ENCODE peak calls at places on chromosomes 6 and 20, in six cellular contexts. W is RWPE2, V is nephron progenitor cell, U is progenitor cell of endocrine pancreas, L is GM06990, Z is lower lobe of right lung. G is an unnamed sample.

GRCh38 chr20:16701296-16701695 is 28.5 kb upstream of the SNRPB2 start:
- DNase-seq in W (no peak), V (no peak), U (no peak), L (no peak), Z (no peak), G (peak)

GRCh38 chr6:104540743-104541142 is 319.0 kb downstream of the HACE1 start:
- DNase-seq in W (no peak), V (no peak), U (no peak), L (no peak), Z (no peak), G (peak)

GRCh38 chr6:33610779-33611421 is 10.2 kb upstream of the ITPR3 start:
- DNase-seq in W (no peak), V (peak), U (no peak), L (no peak), Z (no peak), G (peak)

GRCh38 chr6:80690611-80691090 is 584.2 kb downstream of the BCKDHB start:
- DNase-seq in W (no peak), V (no peak), U (no peak), L (no peak), Z (no peak), G (peak)

GRCh38 chr6:16585805-16586204 is 175.5 kb downstream of the ATXN1 start:
- DNase-seq in W (no peak), V (no peak), U (no peak), L (no peak), Z (no peak), G (peak)

GRCh38 chr20:36407196-36407733 is 101.1 kb downstream of the DLGAP4 start:
- DNase-seq in W (no peak), V (no peak), U (no peak), L (no peak), Z (no peak), G (peak)

GRCh38 chr20:41889871-41890224 is 271.7 kb upstream of the CHD6 start:
- DNase-seq in W (no peak), V (no peak), U (no peak), L (no peak), Z (no peak), G (no peak)

GRCh38 chr6:168131464-168132415 is 52.7 kb upstream of the FRMD1 start:
- DNase-seq in W (no peak), V (no peak), U (peak), L (no peak), Z (no peak), G (no peak)

GRCh38 chr6:119726086-119726485 is 376.5 kb upstream of the MAN1A1 start:
- DNase-seq in W (no peak), V (no peak), U (no peak), L (no peak), Z (no peak), G (no peak)

GRCh38 chr6:70957284-70957617 is 391 bp upstream of the B3GAT2 start:
- DNase-seq in W (no peak), V (no peak), U (no peak), L (no peak), Z (no peak), G (no peak)

GRCh38 chr20:19427480-19427879 is 215.0 kb downstream of the SLC24A3 start:
- DNase-seq in W (no peak), V (no peak), U (no peak), L (no peak), Z (peak), G (no peak)

GRCh38 chr6:168585441-168585840 is 144.5 kb downstream of the SMOC2 start:
- DNase-seq in W (no peak), V (no peak), U (no peak), L (no peak), Z (no peak), G (no peak)

GRCh38 chr20:2619337-2619736 is 33.1 kb upstream of the NOP56 start:
- DNase-seq in W (no peak), V (no peak), U (no peak), L (no peak), Z (no peak), G (no peak)

GRCh38 chr6:28769626-28770402 is 154.0 kb downstream of the TRIM27 start:
- DNase-seq in W (no peak), V (peak), U (no peak), L (no peak), Z (no peak), G (peak)

GRCh38 chr6:155315516-155315871 is 1.2 kb upstream of the TFB1M start:
- DNase-seq in W (no peak), V (no peak), U (no peak), L (no peak), Z (no peak), G (peak)

GRCh38 chr6:150395388-150396009 is 26.7 kb downstream of the IYD start:
- DNase-seq in W (no peak), V (peak), U (peak), L (peak), Z (peak), G (peak)

GRCh38 chr20:34302312-34302722 is 838 bp downstream of the AHCY start:
- DNase-seq in W (no peak), V (no peak), U (no peak), L (no peak), Z (no peak), G (peak)

GRCh38 chr6:74115674-74116073 is 419.7 kb downstream of the CD109 start:
- DNase-seq in W (no peak), V (no peak), U (no peak), L (no peak), Z (no peak), G (peak)

GRCh38 chr6:119541132-119541905 is 191.8 kb upstream of the MAN1A1 start:
- DNase-seq in W (no peak), V (no peak), U (no peak), L (no peak), Z (no peak), G (peak)

GRCh38 chr20:20085071-20085470 is 32.7 kb downstream of the CFAP61 start:
- DNase-seq in W (no peak), V (no peak), U (no peak), L (no peak), Z (no peak), G (no peak)

GRCh38 chr6:31163922-31164321 is 5.5 kb downstream of the TCF19 start:
- DNase-seq in W (no peak), V (no peak), U (no peak), L (no peak), Z (no peak), G (peak)

GRCh38 chr6:7912736-7913517 is 2.3 kb upstream of the TXNDC5 start:
- DNase-seq in W (no peak), V (no peak), U (no peak), L (no peak), Z (no peak), G (no peak)

GRCh38 chr6:43730634-43731033 is 39.4 kb upstream of the VEGFA start:
- DNase-seq in W (no peak), V (no peak), U (no peak), L (no peak), Z (no peak), G (no peak)

GRCh38 chr20:24559114-24559513 is 89.7 kb downstream of the SYNDIG1 start:
- DNase-seq in W (no peak), V (no peak), U (no peak), L (no peak), Z (no peak), G (no peak)

GRCh38 chr20:38170914-38171300 is 5.8 kb upstream of the TGM2 start:
- DNase-seq in W (no peak), V (no peak), U (no peak), L (no peak), Z (no peak), G (no peak)

GRCh38 chr6:22149501-22150490 is 147.0 kb downstream of the PRL start:
- DNase-seq in W (no peak), V (peak), U (no peak), L (no peak), Z (no peak), G (peak)

GRCh38 chr6:26272171-26272631 is 92.8 kb upstream of the BTN3A2 start:
- DNase-seq in W (no peak), V (peak), U (peak), L (peak), Z (peak), G (no peak)

GRCh38 chr20:22802296-22802695 is 217.9 kb upstream of the FOXA2 start:
- DNase-seq in W (no peak), V (no peak), U (no peak), L (no peak), Z (no peak), G (no peak)

GRCh38 chr20:50110141-50111047 is 2.6 kb downstream of the UBE2V1 start:
- DNase-seq in W (peak), V (no peak), U (no peak), L (peak), Z (no peak), G (peak)

GRCh38 chr6:133501675-133502275 is 260.6 kb downstream of the EYA4 start:
- DNase-seq in W (no peak), V (no peak), U (no peak), L (no peak), Z (no peak), G (peak)

GRCh38 chr6:89021629-89022028 is 58.2 kb upstream of the RNGTT start:
- DNase-seq in W (no peak), V (no peak), U (no peak), L (no peak), Z (no peak), G (no peak)

DNA sequence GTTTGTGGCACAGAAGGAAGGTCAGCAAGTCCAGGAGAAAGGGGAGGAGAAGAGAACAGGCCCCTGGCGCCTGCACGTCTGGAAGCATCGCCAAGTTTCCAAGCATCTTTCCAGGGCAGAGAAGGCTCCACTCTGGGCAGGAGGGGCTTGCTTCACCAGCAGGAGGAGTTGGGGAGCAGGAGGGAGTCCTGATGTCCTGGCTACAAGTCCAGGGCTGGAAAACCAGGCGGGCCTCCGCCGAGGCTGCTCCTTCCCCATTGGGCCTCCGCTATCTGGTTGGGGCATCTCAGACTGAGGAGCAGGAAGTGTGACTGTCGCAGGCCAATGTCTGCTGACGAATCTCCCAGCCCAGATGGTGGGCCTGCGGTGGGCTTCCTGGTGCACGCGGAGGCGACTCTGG is 421.9 kb downstream of the PREX1 start:
- DNase-seq in W (no peak), V (no peak), U (no peak), L (no peak), Z (no peak), G (no peak)
- TF ChIP-seq CTCF in W (no peak), V (no peak), U (no peak), L (no peak), Z (no peak), G (no peak)

DNA sequence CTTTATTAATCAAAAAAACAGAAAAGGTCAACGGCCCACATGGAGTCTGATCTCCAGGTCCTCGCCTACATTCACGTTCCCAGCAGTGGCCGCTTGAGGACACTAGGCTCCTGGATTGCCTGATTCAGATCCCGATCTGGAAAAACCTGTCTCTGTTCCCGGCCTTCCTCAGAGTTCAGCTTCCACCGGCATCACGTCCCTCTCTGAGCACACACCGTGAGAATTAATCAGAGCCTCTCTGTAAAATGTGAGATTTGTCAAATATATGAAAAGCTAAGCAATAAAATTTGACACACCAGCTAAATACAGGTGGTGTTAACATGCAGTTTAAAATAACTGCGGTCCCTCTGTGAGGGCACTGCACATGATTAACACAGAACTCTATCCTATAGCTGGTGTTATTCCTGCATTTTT is 122.8 kb upstream of the COL21A1 start:
- DNase-seq in W (peak), V (peak), U (peak), L (no peak), Z (peak), G (peak)
- TF ChIP-seq CTCF in W (peak), V (peak), U (peak), L (no peak), Z (peak), G (peak)

DNA sequence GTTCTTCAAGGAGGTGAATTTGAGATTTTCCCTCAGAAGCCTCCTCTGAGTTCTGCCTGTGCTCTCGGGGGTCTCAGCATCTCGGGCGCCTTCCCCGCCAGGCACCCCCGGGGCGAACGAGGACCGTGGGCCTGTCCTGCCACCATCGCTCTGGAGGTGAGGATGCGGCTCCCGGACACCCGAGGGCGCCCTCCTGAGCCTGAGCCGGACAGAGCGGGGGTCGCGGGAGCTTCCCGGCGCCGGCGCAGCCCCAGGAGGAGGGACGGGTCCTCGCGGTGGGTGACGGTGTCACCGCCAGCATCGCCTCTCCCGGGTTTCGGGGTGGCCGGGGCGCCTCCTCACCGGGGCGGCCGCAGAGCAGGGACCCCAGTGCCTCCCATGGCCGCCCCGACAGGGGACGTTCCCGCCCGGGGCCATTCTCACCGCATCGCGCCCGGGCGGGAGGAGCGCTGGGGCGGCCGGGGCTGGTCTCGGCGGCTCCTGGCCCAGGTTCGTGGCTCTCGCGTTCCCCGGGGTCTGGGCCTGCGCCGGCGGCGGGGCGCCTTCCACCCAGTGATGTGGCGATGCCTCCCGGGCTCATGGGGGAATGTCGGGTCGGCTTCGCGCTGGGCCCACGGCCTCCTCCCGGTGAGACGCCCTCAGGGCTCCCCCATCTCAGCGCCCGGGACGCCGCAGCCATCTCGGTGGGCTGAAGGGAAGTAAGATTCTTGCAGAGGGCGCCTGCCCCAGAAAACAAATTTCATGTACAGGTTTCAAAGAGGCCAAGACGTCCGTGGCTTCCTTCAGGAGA is 210.5 kb downstream of the ERMARD start:
- DNase-seq in W (no peak), V (peak), U (peak), L (no peak), Z (peak), G (no peak)
- TF ChIP-seq CTCF in W (no peak), V (peak), U (peak), L (no peak), Z (peak), G (no peak)

GRCh38 chr6:19210849-19211590 is 626.1 kb upstream of the ID4 start:
- DNase-seq in W (peak), V (peak), U (no peak), L (no peak), Z (no peak), G (no peak)
- TF ChIP-seq CTCF in W (peak), V (peak), U (peak), L (peak), Z (no peak), G (peak)

GRCh38 chr6:137921823-137922222 is 54.8 kb downstream of the TNFAIP3 start:
- DNase-seq in W (no peak), V (no peak), U (no peak), L (no peak), Z (no peak), G (no peak)
- TF ChIP-seq CTCF in W (no peak), V (no peak), U (peak), L (peak), Z (no peak), G (peak)

GRCh38 chr20:48011025-48011424 is 225.7 kb upstream of the SULF2 start:
- DNase-seq in W (no peak), V (no peak), U (no peak), L (no peak), Z (no peak), G (no peak)

GRCh38 chr20:48015136-48015925 is 230.1 kb upstream of the SULF2 start:
- DNase-seq in W (no peak), V (no peak), U (no peak), L (no peak), Z (no peak), G (peak)

GRCh38 chr20:48010623-48011022 is 225.3 kb upstream of the SULF2 start:
- DNase-seq in W (no peak), V (no peak), U (no peak), L (no peak), Z (no peak), G (no peak)

GRCh38 chr20:48008850-48009535 is 223.7 kb upstream of the SULF2 start:
- DNase-seq in W (no peak), V (no peak), U (no peak), L (no peak), Z (no peak), G (peak)

GRCh38 chr20:48012401-48012974 is 227.2 kb upstream of the SULF2 start:
- DNase-seq in W (no peak), V (no peak), U (no peak), L (no peak), Z (no peak), G (peak)
- TF ChIP-seq CTCF in W (peak), V (no peak), U (no peak), L (no peak), Z (no peak), G (peak)

DNA sequence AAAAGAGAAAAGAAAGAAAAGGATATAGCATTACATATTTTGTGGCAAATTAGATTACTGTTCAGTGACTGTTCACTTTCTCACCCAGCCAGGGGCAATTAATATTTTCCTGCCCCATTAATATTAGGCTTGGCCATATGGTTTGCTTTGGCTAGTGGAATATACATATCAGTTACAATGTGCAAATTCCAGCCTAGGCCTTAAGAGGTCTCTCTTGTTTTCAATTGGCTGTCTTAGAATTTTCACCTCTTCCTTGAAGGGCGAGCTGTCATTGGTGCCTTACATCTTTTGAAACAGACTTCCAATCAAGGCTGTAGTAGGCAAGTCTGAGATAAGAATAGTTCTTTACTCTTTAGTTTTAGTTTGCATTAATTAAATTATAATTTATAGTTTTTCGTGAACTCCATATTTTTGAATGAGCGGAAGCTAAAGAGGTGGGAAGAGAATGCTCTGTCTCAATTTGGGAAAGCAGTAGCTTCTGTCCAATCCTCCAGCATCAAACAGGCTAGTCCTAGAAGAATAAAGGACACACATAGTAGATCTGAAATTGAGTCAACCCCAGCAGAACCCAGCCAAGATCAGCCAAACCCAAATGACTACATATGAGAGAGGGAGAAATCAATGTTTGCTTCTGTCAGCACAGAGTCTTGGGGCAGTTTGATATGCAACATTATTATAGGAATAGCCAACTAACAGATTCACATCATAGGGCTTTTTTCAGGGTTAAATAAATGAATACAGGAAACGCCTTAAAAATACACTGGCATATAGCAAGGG is 6.3 kb upstream of the CSNK2A1 start:
- DNase-seq in W (no peak), V (no peak), U (no peak), L (no peak), Z (no peak), G (no peak)
- TF ChIP-seq CTCF in W (no peak), V (no peak), U (no peak), L (no peak), Z (no peak), G (no peak)

GRCh38 chr6:99330159-99330558 is 19.3 kb downstream of the FAXC start:
- DNase-seq in W (no peak), V (peak), U (no peak), L (peak), Z (no peak), G (peak)
- TF ChIP-seq CTCF in W (peak), V (peak), U (peak), L (peak), Z (peak), G (peak)

DNA sequence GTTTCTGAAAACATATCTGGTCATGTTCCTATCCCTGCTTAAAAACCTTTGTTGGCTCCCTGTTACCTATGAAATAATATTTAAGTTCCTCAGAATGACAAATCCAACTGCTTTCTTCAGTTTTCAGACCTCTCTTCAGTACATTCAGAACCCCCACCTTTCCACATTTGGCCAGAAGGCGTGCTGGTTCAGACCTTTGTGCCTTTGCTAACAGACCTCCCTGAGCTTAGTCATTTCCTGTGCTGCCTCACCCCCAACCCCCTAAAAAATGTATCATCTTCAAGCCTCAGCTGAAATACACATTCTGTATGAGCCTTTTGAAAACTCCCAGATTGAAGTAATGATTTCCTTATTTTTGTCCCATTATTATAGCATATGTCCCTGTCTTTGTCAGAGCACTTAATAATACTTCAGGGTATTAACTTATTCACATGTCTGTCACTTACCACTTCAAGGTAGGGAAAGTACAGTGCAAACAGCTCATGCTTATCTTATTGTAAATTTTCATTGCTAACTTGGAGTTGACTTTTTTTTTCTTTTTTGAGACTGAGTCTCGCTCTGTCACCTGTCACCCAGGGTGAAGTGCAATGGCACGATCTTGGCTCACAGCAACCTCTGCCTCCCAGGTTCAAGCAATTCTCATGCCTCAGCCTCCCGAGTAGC is 19.7 kb downstream of the FAM217A start:
- DNase-seq in W (peak), V (no peak), U (no peak), L (no peak), Z (no peak), G (peak)
- TF ChIP-seq CTCF in W (peak), V (no peak), U (no peak), L (no peak), Z (no peak), G (peak)

GRCh38 chr20:25574411-25574810 is 10.9 kb downstream of the NINL start:
- DNase-seq in W (no peak), V (no peak), U (no peak), L (no peak), Z (no peak), G (peak)
- TF ChIP-seq CTCF in W (peak), V (no peak), U (no peak), L (no peak), Z (no peak), G (peak)

G was measured in fibroblast of pulmonary artery.